ENCODE peak calls at places on chromosomes 12 and 14, in six cellular contexts. V is neural progenitor cell, X is Peyer's patch, G is substantia nigra, A is mesenchymal stem cell, B is cardiac muscle cell. O is an unnamed sample.
A peak's percentile ranks its signal among the peaks of the same experiment; 100 is the strongest.

GRCh38 chr12:84779169-84779568 is 133.4 kb downstream of the SLC6A15 start:
- DNase-seq in G (no peak), X (no peak), V (no peak), A (no peak), B (no peak), O (no peak)

GRCh38 chr14:24456980-24457379 is 14.4 kb upstream of the SDR39U1 start:
- DNase-seq in B (no peak), X (no peak), G (no peak), V (no peak), A (no peak), O (no peak)

GRCh38 chr12:107450541-107450940 is 235.1 kb upstream of the PWP1 start:
- DNase-seq in X (no peak), B (no peak), A (no peak), G (no peak), V (peak; percentile 29), O (no peak)

GRCh38 chr12:57964421-57964820 is 23.1 kb downstream of the ATP23 start:
- DNase-seq in G (no peak), A (no peak), B (no peak), V (no peak), X (no peak), O (no peak)

GRCh38 chr12:58965568-58965967 is 45.3 kb upstream of the LRIG3 start:
- DNase-seq in A (no peak), G (no peak), B (no peak), V (no peak), X (no peak), O (no peak)

GRCh38 chr14:103624860-103625259 is 4.2 kb upstream of the KLC1 start:
- DNase-seq in A (peak; percentile 65), B (peak; percentile 47), X (peak; percentile 76), V (peak; percentile 31), G (no peak), O (peak; percentile 94)

GRCh38 chr12:107134558-107134957 is 41.2 kb upstream of the CRY1 start:
- DNase-seq in G (no peak), A (no peak), V (peak; percentile 40), X (no peak), B (peak; percentile 2), O (no peak)

GRCh38 chr12:131794061-131794460 is 34.1 kb upstream of the MMP17 start:
- DNase-seq in A (no peak), G (no peak), X (peak; percentile 3), B (no peak), V (no peak), O (no peak)

GRCh38 chr12:132084681-132085635 is 59.2 kb downstream of the DDX51 start:
- DNase-seq in G (no peak), A (peak; percentile 84), V (peak; percentile 90), B (peak; percentile 66), X (peak; percentile 78), O (peak; percentile 94)

GRCh38 chr12:22658214-22658613 is 33.2 kb downstream of the ETNK1 start:
- DNase-seq in X (no peak), B (peak; percentile 10), G (no peak), A (peak; percentile 52), V (no peak), O (no peak)

GRCh38 chr12:27463826-27464554 is 17.5 kb downstream of the SMCO2 start:
- DNase-seq in G (no peak), B (peak; percentile 93), V (no peak), X (no peak), A (peak; percentile 18), O (peak; percentile 70)

GRCh38 chr12:47079894-47080724 is at the start of gene AMIGO2:
- DNase-seq in V (peak; percentile 65), G (peak; percentile 17), B (peak; percentile 79), A (peak; percentile 77), X (peak; percentile 62), O (peak; percentile 85)

GRCh38 chr12:120055231-120055630 is 61.3 kb downstream of the RAB35 start:
- DNase-seq in G (no peak), A (no peak), B (peak; percentile 10), V (no peak), X (no peak), O (no peak)

GRCh38 chr12:39476121-39476520 is 33.2 kb upstream of the KIF21A start:
- DNase-seq in G (no peak), A (no peak), X (peak; percentile 14), B (no peak), V (no peak), O (no peak)

GRCh38 chr14:90487031-90487430 is 90.2 kb downstream of the CALM1 start:
- DNase-seq in V (no peak), X (no peak), G (no peak), B (peak; percentile 38), A (no peak), O (no peak)

GRCh38 chr12:124551268-124552144 is 15.9 kb downstream of the NCOR2 start:
- DNase-seq in A (peak; percentile 68), X (peak; percentile 48), V (peak; percentile 80), B (no peak), G (peak; percentile 12), O (peak; percentile 87)

GRCh38 chr12:19222566-19222965 is 93.0 kb downstream of the PLEKHA5 start:
- DNase-seq in X (no peak), A (no peak), V (no peak), G (no peak), B (no peak), O (no peak)

GRCh38 chr12:76552343-76552938 is 7.1 kb downstream of the OSBPL8 start:
- DNase-seq in V (no peak), X (no peak), G (no peak), A (no peak), B (peak; percentile 67), O (no peak)

GRCh38 chr12:122830517-122831214 is 4.6 kb upstream of the HIP1R start:
- DNase-seq in V (no peak), B (peak; percentile 75), A (peak; percentile 73), G (no peak), X (no peak), O (no peak)

GRCh38 chr12:100668939-100669536 is 95.6 kb downstream of the GAS2L3 start:
- DNase-seq in B (peak; percentile 79), X (peak; percentile 83), V (peak; percentile 89), A (peak; percentile 70), G (peak; percentile 25), O (peak; percentile 69)

GRCh38 chr14:75295491-75296338 is 17.1 kb downstream of the FOS start:
- DNase-seq in G (peak; percentile 46), V (peak; percentile 92), A (peak; percentile 86), B (peak; percentile 90), X (peak; percentile 90), O (peak; percentile 91)

GRCh38 chr12:55171445-55171844 is 45.2 kb downstream of the OR9K2 start:
- DNase-seq in G (no peak), V (no peak), B (no peak), X (no peak), A (no peak), O (no peak)

GRCh38 chr12:8890313-8891084 is 23.8 kb upstream of the PHC1 start:
- DNase-seq in A (peak; percentile 65), G (no peak), V (peak; percentile 71), X (no peak), B (peak; percentile 68), O (no peak)

GRCh38 chr12:93850476-93850875 is 173.3 kb downstream of the CRADD start:
- DNase-seq in X (no peak), V (no peak), G (no peak), B (no peak), A (no peak), O (no peak)

GRCh38 chr12:93849946-93850345 is 172.8 kb downstream of the CRADD start:
- DNase-seq in B (no peak), A (no peak), G (no peak), X (no peak), V (no peak), O (no peak)

GRCh38 chr12:93847517-93848452 is 170.6 kb downstream of the CRADD start:
- DNase-seq in V (no peak), X (no peak), B (no peak), A (peak; percentile 22), G (no peak), O (no peak)

GRCh38 chr12:93846936-93847516 is 169.9 kb downstream of the CRADD start:
- DNase-seq in X (no peak), G (no peak), A (no peak), B (no peak), V (no peak), O (no peak)

GRCh38 chr12:93848453-93849120 is 171.4 kb downstream of the CRADD start:
- DNase-seq in A (no peak), X (no peak), V (no peak), G (no peak), B (no peak), O (no peak)
- H3K27ac ChIP-seq in A (no peak overlapping the region), X (peak overlapping the region; percentile 37), V (no peak overlapping the region), G (no peak overlapping the region), B (no peak overlapping the region), O (no peak overlapping the region)

GRCh38 chr14:56339855-56340701 is 221.9 kb downstream of the PELI2 start:
- DNase-seq in V (peak; percentile 79), G (peak; percentile 32), A (peak; percentile 98), X (peak; percentile 73), B (peak; percentile 97), O (peak; percentile 91)
- H3K27ac ChIP-seq in V (no peak overlapping the region), G (no peak overlapping the region), A (no peak overlapping the region), X (no peak overlapping the region), B (no peak overlapping the region), O (no peak overlapping the region)

DNA sequence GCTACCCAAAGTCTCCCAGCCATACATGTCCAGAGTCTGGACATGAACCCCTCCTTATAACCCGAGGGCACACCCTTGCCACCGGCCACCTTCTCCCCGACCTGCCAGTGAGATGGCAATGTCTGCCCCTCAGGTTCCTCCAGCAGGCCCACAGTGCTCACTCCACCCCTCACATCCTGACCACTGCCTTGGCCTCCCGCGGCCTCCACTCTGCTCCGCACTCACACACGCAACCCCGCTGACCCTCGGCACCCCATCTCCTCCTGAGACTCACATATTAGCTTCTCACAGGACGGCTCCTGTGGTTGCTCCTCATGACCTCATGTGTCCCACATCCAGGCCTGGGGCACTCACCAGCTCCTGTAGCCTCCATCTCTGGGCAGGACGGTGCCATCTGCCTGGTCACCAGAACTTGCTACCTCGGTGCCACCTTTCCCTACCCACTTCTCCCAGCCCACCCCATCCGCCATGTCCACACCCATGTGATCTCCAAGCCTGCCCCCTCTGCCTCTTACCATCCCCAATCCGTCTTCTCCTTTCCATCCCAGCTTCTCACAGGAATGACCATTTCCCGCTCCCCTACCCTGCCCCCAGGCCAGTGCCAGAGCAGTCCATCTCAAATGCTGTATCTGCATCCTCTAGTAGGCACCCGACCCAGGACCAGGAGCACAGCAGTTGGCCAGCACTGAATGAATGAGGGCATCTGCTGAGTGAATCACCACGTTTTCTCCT is 198.6 kb upstream of the DIO3 start:
- DNase-seq in A (no peak), B (no peak), V (no peak), X (no peak), G (no peak), O (no peak)
- H3K27ac ChIP-seq in A (no peak overlapping the region), B (no peak overlapping the region), V (no peak overlapping the region), X (no peak overlapping the region), G (no peak overlapping the region), O (no peak overlapping the region)

GRCh38 chr12:102435827-102436436 is 44.4 kb downstream of the IGF1 start:
- DNase-seq in X (no peak), V (no peak), B (no peak), A (no peak), G (no peak), O (no peak)
- H3K27ac ChIP-seq in X (no peak overlapping the region), V (no peak overlapping the region), B (no peak overlapping the region), A (no peak overlapping the region), G (no peak overlapping the region), O (no peak overlapping the region)

DNA sequence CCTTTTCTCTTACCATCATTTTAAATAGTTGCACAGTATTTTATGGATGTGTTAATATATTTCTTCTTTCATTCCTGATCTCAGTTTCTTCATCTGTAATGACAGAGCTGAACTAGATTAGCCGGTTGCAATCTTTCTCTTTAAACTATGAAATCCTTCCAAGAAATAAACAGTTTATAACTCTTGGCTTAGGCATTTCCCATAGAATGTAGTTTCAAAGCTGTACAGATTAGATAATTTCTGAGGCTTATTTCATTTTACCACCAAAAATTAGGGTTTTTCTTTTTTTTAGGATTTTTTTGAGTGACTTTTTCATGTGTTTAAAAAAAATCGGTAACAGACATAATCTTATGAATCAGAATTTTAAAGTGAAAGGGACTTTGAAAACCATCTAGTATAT is 144.0 kb downstream of the RAD51B start:
- DNase-seq in X (no peak), V (no peak), G (no peak), B (no peak), A (no peak), O (no peak)
- H3K27ac ChIP-seq in X (peak overlapping the region; percentile 25), V (no peak overlapping the region), G (no peak overlapping the region), B (no peak overlapping the region), A (no peak overlapping the region), O (no peak overlapping the region)

O was measured in aorta.